ENCODE peak calls at places on chromosome 4, in seven cellular contexts. U is NCI-H1092; T is HFF-Myc; S is dorsolateral prefrontal cortex; A is SK-N-SH; Q is CD4-positive, alpha-beta T cell; F is NCI-H460. G is an unnamed sample.

GRCh38 chr4:130955520-130955919 is 1859.6 kb downstream of the C4orf33 start:
- DNase-seq in F (no peak), S (no peak), U (no peak), Q (no peak), T (no peak), A (no peak), G (peak; percentile 22)

GRCh38 chr4:166044871-166045270 is 171.8 kb downstream of the TLL1 start:
- DNase-seq in Q (no peak), U (no peak), A (no peak), F (no peak), T (no peak), S (no peak), G (no peak)

GRCh38 chr4:174553828-174554227 is 31.5 kb upstream of the HPGD start:
- DNase-seq in F (no peak), S (no peak), Q (no peak), A (no peak), U (no peak), T (peak; percentile 83), G (no peak)

GRCh38 chr4:53608649-53609048 is 17.4 kb upstream of the LNX1 start:
- DNase-seq in F (no peak), T (no peak), U (no peak), A (no peak), S (no peak), Q (no peak), G (no peak)

GRCh38 chr4:40719008-40719623 is 30.6 kb upstream of the NSUN7 start:
- DNase-seq in A (peak; percentile 19), S (no peak), T (no peak), Q (no peak), U (peak; percentile 64), F (peak; percentile 72), G (peak; percentile 70)

GRCh38 chr4:78775278-78776030 is 696 bp upstream of the BMP2K start:
- DNase-seq in Q (peak; percentile 81), S (peak; percentile 87), U (peak; percentile 64), F (peak; percentile 56), T (no peak), A (peak; percentile 94), G (peak; percentile 95)

GRCh38 chr4:1814453-1814852 is 21.4 kb downstream of the FGFR3 start:
- DNase-seq in S (no peak), F (no peak), U (no peak), T (no peak), A (no peak), Q (no peak), G (no peak)

GRCh38 chr4:152081024-152081423 is 320.2 kb upstream of the GATB start:
- DNase-seq in S (no peak), U (no peak), T (no peak), A (no peak), Q (no peak), F (no peak), G (no peak)